ENCODE peak calls at places on chromosomes 11 and 22, in four cellular contexts. K is pancreas, O is aorta, H is RWPE2. R is an unnamed sample.
A peak's percentile ranks its signal among the peaks of the same experiment; 100 is the strongest.

GRCh38 chr22:17117890-17118289 is 3.3 kb downstream of the TMEM121B start:
- ATAC-seq in K (no peak), H (no peak), O (no peak), R (peak; percentile 5)

GRCh38 chr22:42931421-42932196 is 74.5 kb upstream of the ARFGAP3 start:
- ATAC-seq in O (peak; percentile 39), K (peak; percentile 52), H (no peak), R (peak; percentile 87)

GRCh38 chr22:20031732-20032406 is 11.0 kb downstream of the TANGO2 start:
- ATAC-seq in O (no peak), K (no peak), H (peak; percentile 79), R (peak; percentile 76)

GRCh38 chr11:32447252-32447651 is 11.9 kb upstream of the WT1 start:
- ATAC-seq in K (no peak), O (no peak), H (no peak), R (no peak)

GRCh38 chr22:24155597-24156145 is 25.6 kb upstream of the SUSD2 start:
- ATAC-seq in H (peak; percentile 68), O (peak; percentile 85), K (peak; percentile 81), R (peak; percentile 69)

GRCh38 chr11:110169738-110170137 is 76.5 kb downstream of the ZC3H12C start:
- ATAC-seq in H (no peak), O (no peak), K (no peak), R (no peak)

GRCh38 chr11:15268598-15268997 is 153.9 kb downstream of the INSC start:
- ATAC-seq in H (no peak), K (no peak), O (no peak), R (no peak)

GRCh38 chr11:94708642-94709041 is 59.5 kb upstream of the AMOTL1 start:
- ATAC-seq in H (peak; percentile 19), O (no peak), K (peak; percentile 32), R (no peak)

R was measured in stimulated activated memory B cell treated with anti-CD40 and anti-IgM and Interleukin-4, amounts not matched to agents 10 μg/mL and 1 μg/mL and 100 μg/mL, for 72 hours.